ENCODE peak calls at places on chromosomes 7 and 10, in four cellular contexts. O is colonic mucosa; F is OCI-LY7; Q is CD8-positive, alpha-beta memory T cell. X is an unnamed sample.

GRCh38 chr10:119761106-119761505 is 35.3 kb downstream of the INPP5F start:
- DNase-seq in O (no peak), Q (no peak), F (no peak), X (no peak)

GRCh38 chr10:78754269-78755074 is 314.3 kb upstream of the ZMIZ1 start:
- DNase-seq in Q (no peak), F (no peak), O (no peak), X (no peak)

GRCh38 chr7:147296201-147296600 is 1179.6 kb downstream of the CNTNAP2 start:
- DNase-seq in Q (no peak), O (no peak), F (no peak), X (no peak)

GRCh38 chr10:71460615-71461014 is 63.9 kb downstream of the CDH23 start:
- DNase-seq in Q (no peak), O (no peak), F (no peak), X (no peak)

GRCh38 chr7:159023216-159023615 is 121.5 kb downstream of the VIPR2 start:
- DNase-seq in F (no peak), O (no peak), Q (no peak), X (no peak)

GRCh38 chr10:77613476-77614130 is 24.0 kb downstream of the KCNMA1 start:
- DNase-seq in Q (no peak), O (peak), F (no peak), X (no peak)

GRCh38 chr7:111408726-111409125 is 153.6 kb downstream of the IMMP2L start:
- DNase-seq in F (no peak), Q (no peak), O (no peak), X (no peak)

GRCh38 chr7:33849004-33849403 is 56.3 kb upstream of the BMPER start:
- DNase-seq in O (no peak), F (no peak), Q (no peak), X (no peak)

GRCh38 chr10:79242620-79243152 is 104.6 kb upstream of the PPIF start:
- DNase-seq in O (no peak), Q (peak), F (peak), X (no peak)

GRCh38 chr7:151079199-151079910 is 1.3 kb downstream of the FASTK start:
- DNase-seq in F (no peak), O (no peak), Q (no peak), X (no peak)

GRCh38 chr7:106895246-106895864 is 30.3 kb downstream of the PIK3CG start:
- DNase-seq in Q (no peak), F (peak), O (peak), X (no peak)

GRCh38 chr10:71638087-71638576 is 81.4 kb downstream of the C10orf105 start:
- DNase-seq in O (peak), F (peak), Q (no peak), X (no peak)

GRCh38 chr10:6755891-6756460 is 175.9 kb upstream of the PRKCQ start:
- DNase-seq in Q (no peak), O (no peak), F (no peak), X (no peak)

GRCh38 chr7:6162650-6163366 is 109.6 kb downstream of the CYTH3 start:
- DNase-seq in O (no peak), F (no peak), Q (no peak), X (no peak)

GRCh38 chr10:29714096-29714874 is 79.5 kb upstream of the SVIL start:
- DNase-seq in O (no peak), F (no peak), Q (no peak), X (no peak)

GRCh38 chr7:55180821-55181542 is 162.2 kb downstream of the EGFR start:
- DNase-seq in O (peak), F (no peak), Q (no peak), X (no peak)

GRCh38 chr10:76298329-76298728 is 866.9 kb downstream of the LRMDA start:
- DNase-seq in O (no peak), Q (no peak), F (no peak), X (no peak)

GRCh38 chr10:129525408-129525807 is 58.4 kb downstream of the MGMT start:
- DNase-seq in F (no peak), O (no peak), Q (no peak), X (no peak)

GRCh38 chr7:92797693-92798092 is 38.7 kb downstream of the CDK6 start:
- DNase-seq in Q (no peak), O (no peak), F (no peak), X (no peak)

DNA sequence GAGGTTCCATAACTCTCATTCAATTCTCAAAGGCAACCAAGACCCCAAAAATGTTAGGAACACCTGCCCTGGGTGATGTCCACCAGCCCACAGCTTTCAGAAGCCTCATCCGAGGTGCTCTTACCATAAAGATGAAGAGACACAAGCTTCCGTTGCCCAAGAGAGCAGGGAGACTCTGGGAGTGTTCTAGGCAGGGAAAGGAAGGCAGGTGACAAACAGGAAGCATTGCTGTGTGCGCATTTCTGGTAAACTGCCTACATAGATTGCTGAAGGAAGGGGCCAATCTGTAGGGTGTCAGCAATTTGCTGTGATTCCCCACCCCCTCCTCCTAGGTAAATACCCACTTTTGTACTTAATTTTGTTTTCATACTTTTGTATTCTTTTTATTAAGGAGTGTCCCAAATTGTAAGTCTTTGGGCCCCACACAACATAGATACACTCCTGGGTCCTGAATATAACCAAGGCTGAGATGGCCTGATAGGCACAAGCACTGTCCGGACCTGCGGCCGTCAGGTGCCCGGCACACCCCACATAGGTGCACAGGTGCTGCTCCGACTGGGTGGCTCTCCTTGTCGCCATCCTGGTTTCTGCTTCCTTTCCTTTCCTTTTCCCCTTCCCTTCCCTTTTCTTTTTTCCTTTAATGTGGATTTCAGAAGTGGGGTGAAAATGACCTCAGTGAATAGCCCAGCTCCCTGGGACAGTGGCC is 51.4 kb upstream of the SMNDC1 start:
- DNase-seq in Q (no peak), O (no peak), F (peak), X (peak)
- H3K4me3 ChIP-seq in Q (peak), O (no peak), F (peak), X (peak)

GRCh38 chr10:112898540-112899395 is 51.3 kb upstream of the TCF7L2 start:
- DNase-seq in O (peak), F (no peak), Q (no peak), X (no peak)
- H3K4me3 ChIP-seq in O (no peak), F (no peak), Q (no peak), X (no peak)

DNA sequence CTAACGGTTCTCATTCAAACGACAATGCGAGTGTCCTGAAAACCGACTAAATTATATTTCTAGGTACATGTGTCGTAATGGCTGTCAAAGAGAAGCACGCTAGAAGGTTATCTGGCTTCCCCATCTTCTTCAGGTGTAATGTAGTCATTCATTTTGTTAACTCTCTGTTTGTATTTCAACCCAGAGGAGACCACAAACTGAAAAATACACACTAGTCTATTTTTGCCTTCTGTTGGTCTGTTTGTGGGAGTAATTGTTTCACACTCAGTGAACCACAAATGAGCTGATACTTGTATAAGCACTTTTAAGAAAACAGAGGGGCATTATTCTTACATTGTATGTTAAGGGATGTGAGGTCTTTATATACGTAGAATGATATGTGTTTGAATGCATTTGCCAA is 305.9 kb downstream of the GATA3 start:
- DNase-seq in O (no peak), F (no peak), Q (no peak), X (no peak)
- H3K4me3 ChIP-seq in O (no peak), F (no peak), Q (no peak), X (no peak)

GRCh38 chr7:1940402-1940786 is 270.3 kb downstream of the ELFN1 start:
- DNase-seq in F (peak), Q (peak), O (peak), X (peak)

GRCh38 chr7:1941464-1942025 is 271.5 kb downstream of the ELFN1 start:
- DNase-seq in Q (no peak), F (no peak), O (no peak), X (no peak)

GRCh38 chr7:1939434-1940401 is 269.6 kb downstream of the ELFN1 start:
- DNase-seq in O (no peak), Q (no peak), F (no peak), X (no peak)

GRCh38 chr7:1942026-1942703 is 272.1 kb downstream of the ELFN1 start:
- DNase-seq in F (no peak), O (no peak), Q (no peak), X (no peak)

DNA sequence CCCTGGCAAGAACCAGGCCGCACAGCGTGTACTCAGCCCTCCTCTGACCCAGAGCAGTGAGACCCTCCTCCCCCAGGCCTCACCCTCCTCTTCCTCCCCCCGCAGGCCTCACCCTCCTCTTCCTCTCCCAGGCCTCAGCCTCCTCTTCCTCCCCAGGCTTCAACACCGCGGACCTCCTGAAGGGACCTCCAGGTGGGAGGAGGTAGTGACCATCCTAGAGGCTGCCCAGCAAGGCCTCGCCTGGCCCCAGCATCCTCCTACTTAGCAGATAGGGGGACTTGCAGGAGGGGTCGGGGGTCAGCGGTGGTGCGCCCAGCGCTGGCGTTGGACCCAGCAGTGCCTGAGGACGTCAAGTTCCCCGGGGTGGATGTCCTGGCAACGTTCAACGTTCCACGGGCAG is 270.8 kb downstream of the ELFN1 start:
- DNase-seq in F (peak), Q (no peak), O (no peak), X (no peak)
- H3K4me3 ChIP-seq in F (peak), Q (peak), O (no peak), X (no peak)

GRCh38 chr7:95843286-95843685 is 70.9 kb downstream of the DYNC1I1 start:
- DNase-seq in F (no peak), O (no peak), Q (no peak), X (no peak)
- H3K4me3 ChIP-seq in F (no peak), O (no peak), Q (no peak), X (no peak)

GRCh38 chr10:24035761-24036160 is 173.2 kb upstream of the KIAA1217 start:
- DNase-seq in O (no peak), F (no peak), Q (no peak), X (no peak)
- H3K4me3 ChIP-seq in O (no peak), F (no peak), Q (no peak), X (no peak)

GRCh38 chr7:155202106-155202871 is 95.4 kb upstream of the INSIG1 start:
- DNase-seq in O (no peak), Q (no peak), F (no peak), X (no peak)

GRCh38 chr7:155204744-155205367 is 92.8 kb upstream of the INSIG1 start:
- DNase-seq in F (no peak), O (no peak), Q (no peak), X (no peak)

GRCh38 chr7:155201325-155202087 is 96.2 kb upstream of the INSIG1 start:
- DNase-seq in O (no peak), Q (no peak), F (no peak), X (no peak)

GRCh38 chr7:155203882-155204691 is 93.6 kb upstream of the INSIG1 start:
- DNase-seq in F (no peak), O (no peak), Q (no peak), X (no peak)

DNA sequence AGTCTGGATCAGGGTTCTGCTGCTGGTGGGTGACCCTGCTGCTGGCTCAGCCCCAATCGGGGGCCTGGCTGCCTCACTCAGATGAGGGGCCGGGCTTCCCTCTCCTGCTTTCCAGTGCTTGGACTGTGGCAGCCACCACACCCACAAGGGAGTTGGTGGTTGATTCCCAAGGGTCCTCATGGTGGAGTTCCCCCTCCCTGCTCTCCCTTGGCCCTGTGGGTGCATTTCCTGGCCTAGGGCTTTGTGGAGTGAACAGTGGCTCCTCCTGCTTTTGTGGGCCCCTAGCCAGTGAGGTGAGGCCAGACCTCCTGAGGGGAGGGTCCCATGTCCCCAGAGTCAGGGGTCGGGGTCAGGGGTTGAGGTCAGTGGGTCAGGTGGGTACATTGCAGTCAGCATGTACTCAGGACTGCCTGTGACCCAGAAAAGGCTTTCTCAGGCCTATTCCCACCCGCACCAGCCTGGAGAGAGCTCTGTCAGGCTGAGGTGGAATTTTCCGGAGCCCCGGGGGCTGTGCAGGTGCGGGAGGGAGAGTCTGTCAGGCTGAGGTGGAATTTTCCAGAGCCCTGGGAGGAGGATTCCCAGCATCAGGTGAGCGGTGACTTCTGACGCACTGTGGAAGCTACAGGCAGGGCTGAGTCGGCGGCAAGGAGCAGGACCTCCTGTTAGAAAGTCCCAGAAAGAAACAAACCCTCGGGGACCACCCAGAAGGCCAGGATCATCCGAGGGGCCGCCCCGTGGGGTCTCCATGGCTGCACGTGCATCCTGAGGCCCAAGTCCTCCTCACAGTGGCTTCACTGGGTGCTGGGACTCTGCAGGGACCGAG is 94.4 kb upstream of the INSIG1 start:
- DNase-seq in Q (no peak), F (no peak), O (no peak), X (no peak)
- H3K4me3 ChIP-seq in Q (no peak), F (no peak), O (no peak), X (no peak)

GRCh38 chr10:100709655-100710054 is 35.7 kb upstream of the PAX2 start:
- DNase-seq in Q (no peak), F (no peak), O (no peak), X (no peak)
- H3K4me3 ChIP-seq in Q (no peak), F (no peak), O (no peak), X (no peak)